ENCODE peak calls at places on chromosomes 2 and 18, in nine cellular contexts. T, Y, C, J, M, X, Z, H and D are unnamed samples.
A peak's percentile ranks its signal among the peaks of the same experiment; 100 is the strongest.

GRCh38 chr2:64787698-64788097 is 134.0 kb upstream of the SERTAD2 start:
- DNase-seq in T (no peak), Y (peak; percentile 32), C (no peak), J (no peak), M (peak; percentile 50), X (no peak), Z (no peak), H (no peak), D (no peak)

GRCh38 chr2:109032229-109032800 is 43.3 kb upstream of the EDAR start:
- DNase-seq in T (peak; percentile 31), Y (no peak), C (no peak), J (no peak), M (no peak), X (no peak), Z (no peak), H (no peak), D (no peak)

GRCh38 chr18:42436366-42436765 is 481.3 kb downstream of the PIK3C3 start:
- DNase-seq in T (no peak), Y (no peak), C (no peak), J (no peak), M (no peak), X (no peak), Z (no peak), H (no peak), D (no peak)

GRCh38 chr18:24014062-24014985 is at the start of gene TTC39C:
- DNase-seq in T (peak; percentile 66), Y (peak; percentile 66), C (peak; percentile 80), J (peak; percentile 65), M (peak; percentile 73), X (peak; percentile 30), Z (peak; percentile 82), H (peak; percentile 21), D (peak; percentile 75)

GRCh38 chr2:88841224-88841929 is 149.9 kb downstream of the RPIA start:
- DNase-seq in T (no peak), Y (no peak), C (no peak), J (no peak), M (no peak), X (no peak), Z (no peak), H (no peak), D (no peak)

GRCh38 chr2:37721219-37721600 is 49.8 kb upstream of the CDC42EP3 start:
- DNase-seq in T (no peak), Y (no peak), C (peak; percentile 25), J (no peak), M (no peak), X (no peak), Z (no peak), H (no peak), D (no peak)

GRCh38 chr2:112686348-112687217 is 34.2 kb upstream of the NT5DC4 start:
- DNase-seq in T (no peak), Y (no peak), C (no peak), J (no peak), M (no peak), X (no peak), Z (no peak), H (no peak), D (no peak)

GRCh38 chr2:85589982-85590791 is 5.4 kb upstream of the RNF181 start:
- DNase-seq in T (no peak), Y (peak; percentile 73), C (peak; percentile 85), J (peak; percentile 33), M (peak; percentile 99), X (no peak), Z (no peak), H (no peak), D (peak; percentile 92)

GRCh38 chr2:229582151-229582550 is 132.2 kb downstream of the DNER start:
- DNase-seq in T (no peak), Y (no peak), C (no peak), J (no peak), M (no peak), X (no peak), Z (no peak), H (no peak), D (no peak)

GRCh38 chr2:226608393-226608955 is 191.1 kb downstream of the IRS1 start:
- DNase-seq in T (no peak), Y (no peak), C (no peak), J (no peak), M (no peak), X (no peak), Z (no peak), H (no peak), D (no peak)

GRCh38 chr2:192741889-192742288 is 547.2 kb upstream of the TMEFF2 start:
- DNase-seq in T (no peak), Y (no peak), C (no peak), J (no peak), M (peak; percentile 23), X (no peak), Z (no peak), H (no peak), D (no peak)

GRCh38 chr2:120850551-120850950 is 114.9 kb downstream of the GLI2 start:
- DNase-seq in T (no peak), Y (no peak), C (no peak), J (no peak), M (no peak), X (no peak), Z (no peak), H (no peak), D (no peak)

GRCh38 chr2:119387381-119388129 is 20.8 kb downstream of the DBI start:
- DNase-seq in T (no peak), Y (peak; percentile 73), C (peak; percentile 34), J (no peak), M (peak; percentile 91), X (peak; percentile 42), Z (no peak), H (no peak), D (peak; percentile 63)

GRCh38 chr2:73762571-73762970 is 17.3 kb downstream of the DUSP11 start:
- DNase-seq in T (no peak), Y (no peak), C (peak; percentile 56), J (no peak), M (no peak), X (no peak), Z (no peak), H (no peak), D (no peak)

GRCh38 chr2:52194342-52194741 is 1162.4 kb upstream of the NRXN1 start:
- DNase-seq in T (no peak), Y (no peak), C (no peak), J (no peak), M (no peak), X (no peak), Z (no peak), H (no peak), D (no peak)

GRCh38 chr2:177124371-177124770 is 88.2 kb upstream of the HNRNPA3 start:
- DNase-seq in T (no peak), Y (no peak), C (no peak), J (no peak), M (peak; percentile 3), X (no peak), Z (no peak), H (no peak), D (no peak)

GRCh38 chr2:8855019-8855418 is 17.6 kb upstream of the KIDINS220 start:
- DNase-seq in T (no peak), Y (no peak), C (no peak), J (no peak), M (no peak), X (no peak), Z (no peak), H (no peak), D (no peak)

GRCh38 chr2:217805679-217806479 is 196.9 kb downstream of the TNS1 start:
- DNase-seq in T (no peak), Y (no peak), C (no peak), J (no peak), M (no peak), X (no peak), Z (no peak), H (no peak), D (no peak)

GRCh38 chr2:185108588-185108987 is 510.3 kb downstream of the ZNF804A start:
- DNase-seq in T (no peak), Y (peak; percentile 31), C (no peak), J (no peak), M (no peak), X (no peak), Z (no peak), H (no peak), D (no peak)

GRCh38 chr2:3650140-3650944 is 7.7 kb upstream of the ALLC start:
- DNase-seq in T (no peak), Y (no peak), C (no peak), J (no peak), M (no peak), X (no peak), Z (no peak), H (no peak), D (peak; percentile 52)

GRCh38 chr2:238971318-238972145 is 123.6 kb downstream of the TWIST2 start:
- DNase-seq in T (no peak), Y (no peak), C (no peak), J (no peak), M (no peak), X (no peak), Z (no peak), H (no peak), D (no peak)

GRCh38 chr2:104845552-104845931 is 8.4 kb upstream of the POU3F3 start:
- DNase-seq in T (no peak), Y (no peak), C (no peak), J (no peak), M (no peak), X (no peak), Z (no peak), H (no peak), D (no peak)

GRCh38 chr18:48310999-48311398 is 98.2 kb downstream of the ZBTB7C start:
- DNase-seq in T (no peak), Y (no peak), C (no peak), J (no peak), M (no peak), X (no peak), Z (no peak), H (no peak), D (no peak)

GRCh38 chr2:157329524-157329923 is 3.9 kb upstream of the ERMN start:
- DNase-seq in T (no peak), Y (no peak), C (no peak), J (peak; percentile 76), M (no peak), X (no peak), Z (no peak), H (peak; percentile 38), D (no peak)

GRCh38 chr2:237529452-237530402 is 36.6 kb upstream of the PRLH start:
- DNase-seq in T (no peak), Y (no peak), C (no peak), J (no peak), M (no peak), X (peak; percentile 12), Z (no peak), H (no peak), D (no peak)

GRCh38 chr2:150355440-150355839 is 132.0 kb downstream of the RND3 start:
- DNase-seq in T (no peak), Y (no peak), C (no peak), J (no peak), M (no peak), X (no peak), Z (no peak), H (no peak), D (no peak)

GRCh38 chr18:37327063-37327577 is 238.5 kb downstream of the CELF4 start:
- DNase-seq in T (no peak), Y (no peak), C (no peak), J (no peak), M (no peak), X (no peak), Z (no peak), H (no peak), D (no peak)

GRCh38 chr18:37584952-37585695 is 19.5 kb upstream of the CELF4 start:
- DNase-seq in T (no peak), Y (no peak), C (no peak), J (no peak), M (no peak), X (no peak), Z (no peak), H (no peak), D (no peak)